ENCODE peak calls at places on chromosomes 5 and 9, in four cellular contexts. T, G, L and U are unnamed samples.

GRCh38 chr9:94042516-94042915 is 41.7 kb upstream of the PTPDC1 start:
- DNase-seq in T (no peak), G (no peak), L (no peak), U (no peak)

GRCh38 chr5:172007153-172007794 is 836 bp upstream of the FBXW11 start:
- DNase-seq in T (no peak), G (no peak), L (no peak), U (peak)

GRCh38 chr5:103612545-103612944 is 50.0 kb upstream of the NUDT12 start:
- DNase-seq in T (no peak), G (no peak), L (no peak), U (no peak)

GRCh38 chr5:139831624-139832023 is 36.0 kb downstream of the PSD2 start:
- DNase-seq in T (no peak), G (no peak), L (no peak), U (no peak)

GRCh38 chr5:178383919-178384814 is 151.6 kb upstream of the PHYKPL start:
- DNase-seq in T (peak), G (no peak), L (no peak), U (no peak)

GRCh38 chr9:128556915-128557634 is 4.7 kb downstream of the SPTAN1 start:
- DNase-seq in T (no peak), G (no peak), L (no peak), U (no peak)

GRCh38 chr9:94719878-94720277 is 6.6 kb upstream of the AOPEP start:
- DNase-seq in T (no peak), G (no peak), L (no peak), U (no peak)

GRCh38 chr5:168530751-168531150 is 1.6 kb downstream of the FBLL1 start:
- DNase-seq in T (no peak), G (no peak), L (no peak), U (no peak)

GRCh38 chr9:113428062-113428600 is 17.6 kb downstream of the C9orf43 start:
- DNase-seq in T (no peak), G (no peak), L (no peak), U (peak)

GRCh38 chr9:89154651-89155336 is 23.8 kb downstream of the SHC3 start:
- DNase-seq in T (peak), G (no peak), L (peak), U (peak)

GRCh38 chr5:147538232-147538631 is 28.4 kb upstream of the DPYSL3 start:
- DNase-seq in T (no peak), G (no peak), L (no peak), U (peak)

GRCh38 chr5:134845335-134845851 is 375 bp upstream of the C5orf24 start:
- DNase-seq in T (no peak), G (no peak), L (no peak), U (peak)

GRCh38 chr9:129252937-129253819 is 75.1 kb upstream of the IER5L start:
- DNase-seq in T (no peak), G (peak), L (no peak), U (no peak)

GRCh38 chr9:91187965-91188344 is 173.8 kb downstream of the AUH start:
- DNase-seq in T (no peak), G (no peak), L (no peak), U (peak)

GRCh38 chr5:100840364-100840763 is 62.7 kb downstream of the ST8SIA4 start:
- DNase-seq in T (no peak), G (no peak), L (peak), U (peak)

GRCh38 chr5:398475-399295 is 44.3 kb upstream of the EXOC3 start:
- DNase-seq in T (no peak), G (no peak), L (no peak), U (no peak)

GRCh38 chr5:100026601-100027000 is 508.6 kb upstream of the FAM174A start:
- DNase-seq in T (no peak), G (no peak), L (no peak), U (no peak)

GRCh38 chr5:59528226-59528862 is 365.2 kb downstream of the PDE4D start:
- DNase-seq in T (no peak), G (no peak), L (no peak), U (no peak)

GRCh38 chr5:137372386-137373160 is 126.6 kb downstream of the SPOCK1 start:
- DNase-seq in T (no peak), G (no peak), L (no peak), U (peak)

GRCh38 chr9:133477992-133478850 is 678 bp downstream of the SLC2A6 start:
- DNase-seq in T (no peak), G (peak), L (no peak), U (peak)

GRCh38 chr5:171615201-171616001 is 170.2 kb upstream of the SMIM23 start:
- DNase-seq in T (no peak), G (peak), L (no peak), U (no peak)

GRCh38 chr5:154474267-154474956 is 3.6 kb downstream of the HAND1 start:
- DNase-seq in T (no peak), G (no peak), L (no peak), U (no peak)

DNA sequence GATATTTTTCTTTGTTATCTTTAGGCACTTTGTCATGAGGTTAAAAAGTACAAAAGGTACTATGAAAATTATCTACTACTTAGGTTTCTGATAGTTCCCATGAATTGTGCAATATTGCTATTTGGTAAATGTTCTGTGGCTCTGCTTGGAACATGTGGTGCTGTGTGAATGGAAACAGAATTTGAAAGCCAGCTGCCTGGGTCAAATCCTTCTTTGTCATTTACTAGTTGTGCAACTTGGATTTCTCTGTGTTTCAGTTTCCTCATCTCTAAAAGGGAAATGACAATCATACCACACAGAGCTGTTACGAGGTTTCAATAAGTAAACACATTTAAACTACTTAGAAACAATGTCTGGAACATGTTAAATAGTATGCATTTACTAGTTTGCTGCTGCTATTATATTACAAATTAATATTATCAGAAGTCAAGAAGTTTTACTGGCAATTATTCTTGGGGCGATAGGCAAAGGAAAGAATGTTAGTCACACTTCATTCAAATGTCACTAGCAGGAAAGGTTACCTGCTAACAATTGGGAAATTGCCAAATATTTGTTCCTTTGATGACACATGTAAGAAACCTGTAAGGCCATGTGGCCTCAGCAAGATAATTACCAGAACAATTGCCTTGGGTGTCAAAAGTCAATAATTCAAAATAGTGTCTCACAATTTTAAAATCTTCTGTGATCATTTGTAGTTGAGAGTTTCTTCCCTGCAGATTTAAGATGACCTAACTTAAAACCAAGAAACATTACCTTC is 184.8 kb downstream of the KIAA0825 start:
- DNase-seq in T (no peak), G (no peak), L (peak), U (peak)
- H3K4me3 ChIP-seq in T (no peak), G (no peak), L (no peak), U (peak)

GRCh38 chr9:135877776-135878527 is 29.4 kb downstream of the CAMSAP1 start:
- DNase-seq in T (no peak), G (no peak), L (no peak), U (no peak)
- H3K4me3 ChIP-seq in T (no peak), G (no peak), L (no peak), U (no peak)

GRCh38 chr5:116699348-116699747 is 124.7 kb upstream of the SEMA6A start:
- DNase-seq in T (no peak), G (no peak), L (no peak), U (no peak)

GRCh38 chr5:116702776-116703175 is 128.2 kb upstream of the SEMA6A start:
- DNase-seq in T (no peak), G (no peak), L (no peak), U (no peak)

GRCh38 chr5:116709082-116709481 is 134.5 kb upstream of the SEMA6A start:
- DNase-seq in T (no peak), G (no peak), L (no peak), U (no peak)

GRCh38 chr5:116703923-116704322 is 129.3 kb upstream of the SEMA6A start:
- DNase-seq in T (no peak), G (no peak), L (no peak), U (no peak)
- H3K4me3 ChIP-seq in T (no peak), G (no peak), L (no peak), U (no peak)

GRCh38 chr9:33445389-33445881 is 2.0 kb downstream of the AQP3 start:
- DNase-seq in T (no peak), G (no peak), L (no peak), U (no peak)
- H3K4me3 ChIP-seq in T (no peak), G (no peak), L (no peak), U (no peak)

GRCh38 chr5:157670662-157671591 is at the start of gene C5orf52:
- DNase-seq in T (no peak), G (peak), L (no peak), U (peak)

GRCh38 chr5:157672976-157673375 is 1.6 kb downstream of the C5orf52 start:
- DNase-seq in T (no peak), G (no peak), L (no peak), U (no peak)

GRCh38 chr5:157668356-157668755 is 3.0 kb upstream of the C5orf52 start:
- DNase-seq in T (no peak), G (no peak), L (no peak), U (no peak)

GRCh38 chr5:157669701-157670097 is 1.6 kb upstream of the C5orf52 start:
- DNase-seq in T (no peak), G (no peak), L (no peak), U (no peak)

DNA sequence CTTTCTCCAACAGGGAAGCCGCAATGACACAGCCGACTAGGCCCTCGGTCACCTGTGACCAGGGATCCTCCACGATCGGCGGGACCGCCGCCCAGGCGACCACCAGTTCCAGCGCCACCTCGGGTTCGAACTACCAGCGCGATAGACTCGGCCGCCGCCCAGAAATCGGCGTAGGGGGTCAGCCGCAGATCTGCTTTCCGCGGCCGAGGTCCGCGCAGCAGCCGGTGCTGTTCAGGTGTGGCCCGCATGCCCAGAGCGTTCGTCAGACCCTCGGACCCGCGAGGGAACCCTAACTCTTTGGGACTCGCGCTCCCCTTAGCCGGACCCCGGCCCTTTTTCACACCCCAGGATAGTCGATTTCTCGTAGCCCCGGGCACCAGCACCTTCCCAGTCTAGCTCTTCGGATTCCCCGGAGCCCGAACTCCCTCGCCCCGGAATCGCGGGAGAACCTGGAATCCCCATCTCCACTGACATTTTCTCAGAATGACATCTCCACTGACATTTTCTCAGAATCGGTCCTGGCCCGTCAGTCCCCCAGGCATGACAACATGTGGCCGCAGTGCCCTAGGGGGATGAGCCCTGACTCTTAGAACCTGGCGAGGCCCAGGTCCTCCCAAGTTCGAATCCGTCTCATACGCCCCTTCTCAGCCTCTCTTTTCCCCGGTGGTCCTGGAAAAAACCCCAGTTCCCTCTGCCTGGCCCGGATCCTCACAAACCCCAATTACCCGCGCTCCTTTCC is 428 bp downstream of the C5orf52 start:
- DNase-seq in T (no peak), G (no peak), L (no peak), U (no peak)
- H3K4me3 ChIP-seq in T (peak), G (peak), L (no peak), U (peak)

DNA sequence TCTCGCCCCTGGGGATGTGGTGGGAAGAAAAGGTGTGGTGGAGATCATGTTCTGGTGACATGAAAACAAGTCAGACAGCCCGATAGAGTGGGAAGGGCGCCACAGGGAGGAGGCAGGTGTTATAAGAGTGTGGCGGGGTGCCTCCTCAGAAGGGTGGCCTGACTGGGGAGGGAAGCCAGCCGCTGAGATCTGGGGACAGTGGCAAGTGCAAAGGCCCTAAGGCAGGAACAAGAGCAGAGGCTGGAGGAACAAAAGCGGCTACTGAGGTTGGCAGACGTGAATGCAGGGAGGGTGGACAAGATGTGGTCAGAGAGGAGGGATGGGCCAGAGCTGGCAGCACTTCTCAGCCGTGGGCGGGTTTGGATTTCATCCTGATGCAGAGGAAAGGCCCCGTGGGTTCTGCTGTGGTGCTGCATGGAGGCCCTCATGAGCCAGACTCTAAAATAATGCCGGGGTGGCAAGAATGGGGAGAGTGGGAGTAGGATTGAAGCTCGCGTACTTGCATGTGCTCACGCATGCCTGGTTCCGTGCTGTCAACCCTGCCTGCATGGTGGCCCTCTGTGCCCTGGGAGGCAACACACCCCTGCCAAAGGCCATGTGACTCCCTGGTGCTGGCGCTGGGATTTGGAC is 89.2 kb downstream of the MVB12B start:
- DNase-seq in T (no peak), G (no peak), L (no peak), U (no peak)
- H3K4me3 ChIP-seq in T (no peak), G (no peak), L (no peak), U (no peak)

DNA sequence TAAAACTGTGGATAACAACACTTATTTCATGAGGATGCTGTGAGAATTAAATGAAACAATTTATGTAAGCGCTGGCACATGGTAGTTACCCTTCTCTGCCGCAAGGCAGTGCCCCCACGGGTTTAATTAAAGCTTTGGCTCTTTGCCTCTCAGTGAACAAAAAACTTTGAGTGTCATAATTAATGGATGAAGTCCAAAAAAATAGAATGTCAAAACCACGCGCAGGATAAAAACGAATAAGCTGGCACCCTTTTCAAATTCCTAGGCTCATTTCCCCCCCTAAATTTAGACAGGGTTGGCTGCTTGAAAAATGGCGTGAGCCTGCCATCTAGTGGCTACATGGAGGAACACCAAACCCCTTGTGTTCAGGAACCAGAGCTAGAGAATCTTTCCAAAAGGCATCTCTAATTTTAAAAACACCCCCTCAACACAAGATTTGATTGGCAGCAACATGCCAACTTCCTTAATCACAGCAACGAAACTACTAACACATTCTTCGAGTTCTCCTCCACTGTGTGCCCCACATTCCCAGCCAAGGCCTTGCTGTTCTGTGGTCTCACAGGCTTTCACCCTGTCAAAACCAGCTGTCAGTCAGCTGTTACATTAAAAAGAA is 29.0 kb upstream of the CCNG1 start:
- DNase-seq in T (no peak), G (peak), L (peak), U (peak)
- H3K4me3 ChIP-seq in T (no peak), G (no peak), L (no peak), U (no peak)